ENCODE peak calls at places on chromosomes 12 and 14, in four cellular contexts. I, J, K and X are unnamed samples.

GRCh38 chr12:118611295-118611694 is 234.9 kb downstream of the SUDS3 start:
- DNase-seq in J (no peak), K (no peak), I (no peak), X (no peak)

GRCh38 chr12:99910342-99910741 is 74.4 kb downstream of the ANKS1B start:
- DNase-seq in I (no peak), K (peak; percentile 6), J (no peak), X (no peak)

GRCh38 chr14:54116972-54117371 is 160.3 kb upstream of the BMP4 start:
- DNase-seq in J (no peak), K (peak; percentile 85), I (peak; percentile 83), X (no peak)

GRCh38 chr12:57887631-57888406 is 41.3 kb upstream of the CTDSP2 start:
- DNase-seq in K (peak; percentile 77), J (no peak), I (peak; percentile 80), X (no peak)

GRCh38 chr12:59716049-59716448 is 120.2 kb downstream of the SLC16A7 start:
- DNase-seq in I (no peak), K (peak; percentile 26), J (no peak), X (no peak)

GRCh38 chr14:92573761-92574498 is 60.3 kb downstream of the RIN3 start:
- DNase-seq in I (no peak), K (no peak), J (no peak), X (no peak)

GRCh38 chr12:13986031-13986430 is 4.6 kb upstream of the GRIN2B start:
- DNase-seq in J (no peak), I (no peak), K (no peak), X (no peak)

GRCh38 chr12:12608557-12608957 is 3.1 kb upstream of the CREBL2 start:
- DNase-seq in I (peak; percentile 44), J (no peak), K (peak; percentile 8), X (no peak)

GRCh38 chr14:70666364-70666691 is 24.6 kb downstream of the TTC9 start:
- DNase-seq in K (peak; percentile 35), I (no peak), J (no peak), X (no peak)

GRCh38 chr14:61813101-61813596 is 50.9 kb downstream of the SNAPC1 start:
- DNase-seq in K (peak; percentile 1), I (peak; percentile 5), J (no peak), X (no peak)

GRCh38 chr12:110498984-110499706 is 2.8 kb downstream of the VPS29 start:
- DNase-seq in K (peak; percentile 52), J (no peak), I (peak; percentile 53), X (no peak)

GRCh38 chr12:75099215-75099614 is 110.4 kb downstream of the KCNC2 start:
- DNase-seq in J (no peak), I (peak; percentile 12), K (peak; percentile 7), X (no peak)

GRCh38 chr12:1501695-1502440 is 92.5 kb downstream of the FBXL14 start:
- DNase-seq in K (no peak), J (no peak), I (no peak), X (no peak)

GRCh38 chr12:67452119-67452805 is 183.1 kb downstream of the CAND1 start:
- DNase-seq in I (no peak), J (no peak), K (no peak), X (no peak)

DNA sequence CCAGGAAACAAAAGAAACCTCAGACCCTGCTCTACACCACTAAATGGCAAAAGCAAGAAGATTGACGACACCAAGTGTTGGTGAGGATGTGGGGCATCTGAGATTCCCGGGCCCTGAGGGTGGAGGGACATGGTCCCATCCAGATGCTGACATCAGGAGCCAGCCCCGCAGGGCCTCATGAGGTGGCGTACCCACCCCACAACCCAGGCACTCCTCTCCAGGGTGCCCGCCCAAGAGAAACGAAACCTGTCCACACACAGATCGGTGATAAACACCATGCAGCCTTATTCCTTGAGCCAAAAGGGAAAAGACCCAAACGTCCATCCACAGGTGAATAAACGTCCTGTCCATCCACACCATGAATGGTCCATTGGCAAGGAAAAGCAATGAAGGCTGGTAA is 54.8 kb upstream of the C14orf180 start:
- DNase-seq in J (no peak), K (no peak), I (no peak), X (no peak)
- H3K9me3 ChIP-seq in J (no peaks in the 10 kb centered on the region), K (no peaks in the 10 kb centered on the region), I (peaks cover 14% of the 10 kb centered on the region), X (no peaks in the 10 kb centered on the region)

DNA sequence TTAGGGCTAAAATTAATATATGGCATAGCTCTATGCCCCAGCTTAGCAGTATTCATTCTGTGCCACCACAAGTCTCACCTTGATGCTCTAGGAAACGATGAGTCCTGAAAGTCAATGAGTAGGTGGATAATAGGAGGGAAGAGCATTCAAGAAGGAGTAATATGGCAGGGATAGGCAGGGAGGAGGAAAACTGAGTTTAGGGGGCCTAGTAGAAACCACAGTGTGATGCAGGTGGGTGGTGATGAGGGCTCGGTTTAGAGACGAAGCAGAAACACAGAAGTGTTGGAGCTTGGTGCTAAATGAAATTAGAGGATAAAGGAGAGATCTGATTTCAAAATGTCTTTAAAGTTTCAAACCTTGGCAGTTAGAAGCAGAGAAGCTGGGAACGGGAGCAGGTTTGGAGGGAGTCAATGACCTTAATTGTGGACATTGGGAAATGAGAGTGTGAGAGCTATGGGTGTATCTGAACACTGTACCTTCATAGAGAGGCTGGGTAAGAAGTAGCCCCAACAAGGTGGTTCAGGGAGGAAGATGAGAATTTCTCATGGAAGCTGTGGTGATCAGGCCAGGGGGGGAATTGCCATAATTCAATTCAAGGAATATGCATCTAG is 144.7 kb upstream of the CPSF6 start:
- DNase-seq in J (no peak), K (no peak), I (no peak), X (no peak)
- H3K27ac ChIP-seq in J (no peak overlapping the region), K (no peak overlapping the region), I (no peak overlapping the region), X (no peak overlapping the region)

GRCh38 chr12:112807452-112807851 is 15.9 kb downstream of the RPH3A start:
- DNase-seq in I (no peak), K (no peak), J (no peak), X (no peak)
- H3K27me3 ChIP-seq in I (peaks cover 7% of the 10 kb centered on the region), K (no peaks in the 10 kb centered on the region), J (peaks cover 11% of the 10 kb centered on the region), X (peaks cover 11% of the 10 kb centered on the region)

GRCh38 chr12:133192847-133193246 is 11.6 kb downstream of the ZNF268 start:
- DNase-seq in J (no peak), K (no peak), I (no peak), X (no peak)
- H3K9me3 ChIP-seq in J (peaks cover 71% of the 10 kb centered on the region), K (peaks cover 2% of the 10 kb centered on the region), I (peaks cover 62% of the 10 kb centered on the region), X (peaks cover 85% of the 10 kb centered on the region)

DNA sequence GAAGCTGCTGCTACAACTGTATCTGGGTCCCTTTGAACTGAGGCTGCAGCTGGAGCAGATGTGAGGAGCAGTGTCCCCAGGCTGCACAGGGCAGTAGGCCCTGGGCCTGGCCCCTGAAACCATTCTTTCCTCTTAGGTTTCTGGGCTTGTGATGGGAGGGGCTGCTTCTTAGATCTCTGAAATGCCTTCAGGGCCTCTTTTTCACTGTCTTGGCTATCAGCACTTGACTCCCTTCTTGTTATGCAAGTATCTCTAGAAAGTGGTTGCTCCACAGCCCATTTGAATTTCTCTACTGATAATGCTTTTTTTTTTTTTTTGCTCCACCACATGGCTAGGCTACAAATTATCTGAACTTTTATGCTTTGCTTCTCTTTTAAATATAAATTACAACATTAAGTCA is 41.0 kb downstream of the ACSM4 start:
- DNase-seq in K (no peak), I (no peak), J (no peak), X (no peak)
- H3K27ac ChIP-seq in K (no peak overlapping the region), I (no peak overlapping the region), J (no peak overlapping the region), X (no peak overlapping the region)

DNA sequence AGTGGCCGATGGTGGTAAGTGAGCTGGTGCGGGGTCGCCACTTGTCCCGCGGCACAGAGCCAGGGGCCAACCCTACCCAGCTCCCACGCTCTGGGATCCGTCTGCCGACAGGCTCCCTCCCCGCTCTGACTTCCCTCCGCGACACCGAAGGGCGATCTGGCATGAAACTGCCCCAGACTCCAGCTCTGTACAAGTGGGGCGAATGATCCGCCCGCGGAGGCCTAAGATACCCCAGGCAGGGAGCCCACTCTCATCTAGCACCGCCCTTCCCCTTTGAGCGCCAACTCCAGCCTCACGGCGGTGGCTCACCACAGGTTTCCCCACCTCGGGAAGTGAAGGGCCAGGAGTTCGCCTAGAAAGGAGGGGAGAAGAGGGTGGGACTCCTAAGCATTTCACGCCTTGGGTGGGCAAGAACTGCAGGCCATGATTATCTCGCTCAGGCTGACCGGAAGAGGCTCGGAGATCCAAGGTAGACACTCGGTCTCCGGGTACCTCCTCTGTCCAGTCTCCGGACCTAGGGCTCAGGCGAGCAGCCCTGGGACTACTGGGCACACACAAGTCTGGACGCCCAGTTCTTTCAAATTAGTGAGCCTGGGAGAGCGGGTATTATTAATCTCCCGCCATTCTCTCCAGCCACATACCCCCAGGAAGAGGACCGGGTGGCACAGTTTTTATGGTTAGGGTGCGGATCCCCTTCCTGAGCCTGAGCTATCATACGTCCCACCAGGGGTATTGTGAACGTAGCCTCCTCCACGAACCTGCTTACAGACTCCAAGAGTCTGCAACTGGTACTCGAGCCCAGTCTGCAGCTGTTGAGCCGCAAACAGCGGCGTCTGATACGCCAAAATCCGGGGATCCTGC is 849 bp downstream of the WNT1 start:
- DNase-seq in K (no peak), I (no peak), J (no peak), X (no peak)
- H3K27me3 ChIP-seq in K (peaks cover 74% of the 10 kb centered on the region), I (peaks cover 41% of the 10 kb centered on the region), J (peaks cover 28% of the 10 kb centered on the region), X (peaks cover 32% of the 10 kb centered on the region)